ENCODE peak calls at places on chromosomes 13 and 19, in ten cellular contexts. J is colonic mucosa; D is CD8-positive, alpha-beta memory T cell; F is A673; N is Karpas-422; Y is left ventricle myocardium inferior; E is CD4-positive, alpha-beta memory T cell; R is gastrocnemius medialis; T is cardiac muscle cell; S is uterus. L is an unnamed sample. For H3K36me3, the result is how much of the 10 kb centered on the place peaks cover.

GRCh38 chr19:32421589-32422361 is 16.2 kb downstream of the DPY19L3 start:
- DNase-seq in S (no peak), R (no peak), E (no peak), F (no peak), D (no peak), J (no peak), Y (no peak), N (peak), T (peak), L (no peak)

GRCh38 chr13:111402441-111402840 is 82.0 kb downstream of the TEX29 start:
- DNase-seq in R (no peak), Y (no peak), F (no peak), J (no peak), T (no peak), N (peak), S (no peak), D (no peak), E (no peak), L (no peak)

GRCh38 chr13:26477681-26478080 is 79.8 kb upstream of the WASF3 start:
- DNase-seq in S (no peak), E (no peak), R (no peak), D (no peak), Y (no peak), N (no peak), J (no peak), T (no peak), F (no peak), L (no peak)

GRCh38 chr19:47445937-47446402 is 25.7 kb downstream of the SLC8A2 start:
- DNase-seq in R (no peak), S (peak), F (peak), D (peak), T (peak), E (peak), Y (no peak), N (peak), J (peak), L (peak)

GRCh38 chr19:940591-941291 is 14.9 kb downstream of the ARID3A start:
- DNase-seq in D (peak), T (no peak), F (peak), N (no peak), E (peak), Y (peak), J (peak), R (peak), S (peak), L (no peak)

GRCh38 chr13:110305949-110306339 is 1.0 kb downstream of the COL4A1 start:
- DNase-seq in T (peak), R (no peak), J (no peak), D (no peak), S (no peak), Y (no peak), F (peak), E (no peak), N (no peak), L (no peak)

GRCh38 chr19:33472696-33473624 is 48.6 kb downstream of the PEPD start:
- DNase-seq in E (no peak), N (no peak), S (no peak), T (peak), D (no peak), F (peak), J (no peak), R (no peak), Y (no peak), L (no peak)

GRCh38 chr13:50421457-50422130 is 406.4 kb downstream of the KCNRG start:
- DNase-seq in J (no peak), N (peak), F (no peak), D (no peak), E (no peak), T (no peak), R (no peak), Y (no peak), S (no peak), L (no peak)

GRCh38 chr19:5990289-5990797 is 12.4 kb upstream of the RANBP3 start:
- DNase-seq in D (no peak), Y (no peak), S (no peak), T (no peak), F (peak), N (no peak), J (no peak), R (no peak), E (no peak), L (peak)

GRCh38 chr13:99796175-99796819 is 175.3 kb downstream of the ZIC5 start:
- DNase-seq in Y (no peak), D (no peak), S (no peak), J (peak), F (peak), T (peak), N (peak), E (no peak), R (no peak), L (peak)

GRCh38 chr13:48975101-48975925 is at the start of gene FNDC3A:
- DNase-seq in Y (peak), S (peak), T (peak), J (peak), F (peak), R (peak), D (peak), E (peak), N (no peak), L (peak)

GRCh38 chr13:70630247-70630646 is 522.0 kb upstream of the KLHL1 start:
- DNase-seq in S (no peak), Y (no peak), J (no peak), T (no peak), D (no peak), E (no peak), R (no peak), F (no peak), N (no peak), L (peak)

GRCh38 chr19:18736415-18737336 is 53.2 kb downstream of the CRTC1 start:
- DNase-seq in N (no peak), R (no peak), E (no peak), T (no peak), F (no peak), D (no peak), J (peak), S (no peak), Y (no peak), L (no peak)

GRCh38 chr13:74575729-74576125 is 441.5 kb upstream of the KLF12 start:
- DNase-seq in F (peak), J (peak), Y (peak), T (peak), D (peak), E (peak), N (no peak), S (peak), R (peak), L (peak)

GRCh38 chr19:42254083-42254849 is 662 bp downstream of the ERF start:
- DNase-seq in S (peak), Y (peak), T (peak), R (peak), D (peak), J (peak), N (peak), E (peak), F (peak), L (peak)

GRCh38 chr13:94860981-94861407 is 148.6 kb upstream of the SOX21 start:
- DNase-seq in J (no peak), S (no peak), N (no peak), D (peak), T (peak), F (peak), R (no peak), E (peak), Y (no peak), L (no peak)

GRCh38 chr13:40013554-40013953 is 358.1 kb downstream of the COG6 start:
- DNase-seq in J (no peak), F (no peak), D (no peak), Y (no peak), R (no peak), T (no peak), E (no peak), N (peak), S (no peak), L (no peak)

GRCh38 chr13:84439108-84439507 is 556.8 kb upstream of the SLITRK1 start:
- DNase-seq in Y (no peak), N (no peak), J (no peak), S (no peak), T (peak), D (no peak), F (peak), E (no peak), R (no peak), L (no peak)

GRCh38 chr13:73765651-73766384 is 368.4 kb downstream of the KLF12 start:
- DNase-seq in Y (peak), T (peak), N (no peak), F (peak), E (peak), J (peak), D (peak), R (peak), S (peak), L (peak)

GRCh38 chr13:62598708-62599107 is 1183.1 kb upstream of the PCDH20 start:
- DNase-seq in F (no peak), E (no peak), N (no peak), R (no peak), S (no peak), Y (no peak), J (no peak), D (no peak), T (no peak), L (peak)

GRCh38 chr19:40286674-40287421 is 1.7 kb upstream of the AKT2 start:
- DNase-seq in N (no peak), J (no peak), Y (no peak), R (no peak), T (no peak), D (no peak), S (no peak), F (no peak), E (no peak), L (no peak)

GRCh38 chr13:74715718-74716117 is 581.5 kb upstream of the KLF12 start:
- DNase-seq in D (no peak), J (no peak), T (no peak), F (no peak), E (no peak), R (no peak), Y (no peak), N (no peak), S (no peak), L (no peak)

GRCh38 chr13:105220063-105220462 is 1315.4 kb downstream of the EFNB2 start:
- DNase-seq in F (no peak), Y (no peak), R (no peak), D (no peak), S (no peak), J (no peak), E (no peak), N (no peak), T (peak), L (no peak)

GRCh38 chr13:27338816-27339215 is 68.2 kb downstream of the RASL11A start:
- DNase-seq in R (no peak), F (peak), T (no peak), D (no peak), Y (no peak), E (no peak), N (peak), S (no peak), J (no peak), L (peak)

GRCh38 chr13:44075113-44075512 is 195.4 kb downstream of the LACC1 start:
- DNase-seq in N (no peak), S (no peak), J (no peak), Y (no peak), D (no peak), R (no peak), F (no peak), E (no peak), T (no peak), L (no peak)

GRCh38 chr19:661427-662196 is 1.4 kb downstream of the RNF126 start:
- DNase-seq in J (peak), T (no peak), F (no peak), Y (no peak), S (no peak), E (peak), D (peak), R (no peak), N (peak), L (no peak)

GRCh38 chr19:14843587-14843986 is 5.1 kb downstream of the OR7A10 start:
- DNase-seq in R (no peak), E (no peak), J (no peak), N (no peak), F (no peak), T (peak), D (no peak), S (no peak), Y (no peak), L (no peak)

GRCh38 chr13:51614350-51614786 is 30.1 kb downstream of the WDFY2 start:
- DNase-seq in S (peak), J (no peak), R (peak), D (peak), E (peak), N (peak), T (no peak), Y (no peak), F (peak), L (no peak)
- H3K4me3 ChIP-seq in S (no peak), J (no peak), R (peak), D (peak), E (peak), N (peak), T (no peak), Y (peak), F (peak), L (no peak)

GRCh38 chr19:45355402-45355801 is 14.9 kb downstream of the KLC3 start:
- DNase-seq in D (no peak), Y (no peak), R (no peak), J (no peak), F (no peak), N (no peak), S (no peak), E (no peak), T (no peak), L (peak)
- H3K36me3 ChIP-seq in D (under half), Y (under half), R (under half), J (under half), F (under half), N (under half), S (under half), E (under half), T (under half), L (half or more)

DNA sequence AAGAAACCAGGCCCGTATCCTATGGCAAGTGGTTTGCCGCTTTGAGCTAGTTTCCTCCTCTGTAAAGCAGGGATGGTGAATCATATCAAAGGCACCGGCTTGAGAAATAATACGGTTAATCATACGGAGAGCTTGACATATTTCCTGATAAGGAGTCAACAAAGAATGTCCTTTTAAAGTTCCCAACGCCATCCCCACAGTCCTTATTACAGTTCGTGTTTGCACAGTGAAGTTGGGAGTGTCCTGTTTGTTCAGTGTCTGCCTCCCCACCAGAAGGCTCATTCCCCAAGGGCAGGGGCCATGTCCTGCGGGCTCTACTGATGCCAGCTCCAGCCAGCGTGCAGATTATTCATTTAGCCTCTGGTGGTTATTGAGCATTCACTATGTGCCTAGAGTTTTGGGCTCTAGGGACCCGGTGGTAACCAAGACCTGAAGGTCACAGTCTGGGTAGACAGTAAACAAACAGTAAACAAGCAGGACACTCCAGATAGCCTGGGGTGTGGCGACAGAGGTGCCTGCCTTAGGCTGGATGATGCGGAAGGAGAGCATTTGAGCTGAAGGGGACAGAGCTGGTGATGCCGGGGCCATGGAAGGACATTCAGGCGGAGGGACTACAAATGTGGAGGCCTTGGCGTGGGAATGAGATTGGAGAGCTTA is 6.3 kb downstream of the GRAMD1A start:
- DNase-seq in J (peak), F (no peak), Y (no peak), N (no peak), E (no peak), D (no peak), T (peak), R (no peak), S (no peak), L (no peak)
- H3K4me3 ChIP-seq in J (no peak), F (no peak), Y (no peak), N (no peak), E (no peak), D (no peak), T (no peak), R (no peak), S (no peak), L (no peak)

DNA sequence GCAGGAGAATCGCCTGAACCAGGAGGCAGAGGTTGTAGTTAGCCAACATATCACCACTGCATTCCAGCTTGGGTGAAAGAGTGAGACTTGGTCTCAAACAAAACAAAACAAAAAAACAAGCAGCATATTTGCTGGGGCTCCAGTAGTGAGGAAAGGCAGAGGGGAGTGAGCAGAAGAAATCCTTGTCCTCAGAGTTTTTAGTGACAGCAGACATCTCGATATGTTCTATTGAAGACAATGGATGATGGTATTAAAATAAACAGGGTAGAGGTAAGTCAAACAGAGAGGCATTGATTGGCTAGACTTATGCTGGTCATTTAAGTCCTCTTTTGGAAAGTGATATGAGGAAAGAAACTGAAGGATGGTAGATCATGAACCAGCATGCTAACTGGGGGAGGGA is 19.0 kb downstream of the NLRP7 start:
- DNase-seq in S (no peak), F (peak), D (no peak), N (no peak), J (no peak), E (no peak), T (no peak), R (no peak), Y (no peak), L (no peak)
- H3K36me3 ChIP-seq in S (under half), F (under half), D (under half), N (under half), J (under half), E (under half), T (under half), R (under half), Y (under half), L (under half)

GRCh38 chr19:7831452-7831851 is 1.4 kb downstream of the EVI5L start:
- DNase-seq in F (peak), D (no peak), N (peak), T (peak), S (no peak), Y (no peak), J (no peak), E (no peak), R (no peak), L (peak)
- H3K4me3 ChIP-seq in F (no peak), D (no peak), N (no peak), T (no peak), S (no peak), Y (no peak), J (no peak), E (no peak), R (no peak), L (no peak)

GRCh38 chr19:16415806-16416205 is 56.0 kb downstream of the EPS15L1 start:
- DNase-seq in E (no peak), S (no peak), Y (no peak), J (no peak), R (no peak), N (no peak), T (no peak), D (no peak), F (no peak), L (no peak)

GRCh38 chr19:16418597-16418962 is 53.2 kb downstream of the EPS15L1 start:
- DNase-seq in T (no peak), E (no peak), N (peak), R (no peak), D (no peak), J (no peak), F (no peak), Y (no peak), S (no peak), L (no peak)

GRCh38 chr19:16416574-16416973 is 55.2 kb downstream of the EPS15L1 start:
- DNase-seq in F (no peak), N (no peak), J (no peak), D (no peak), Y (no peak), S (no peak), R (no peak), T (no peak), E (no peak), L (no peak)

GRCh38 chr19:16417660-16418596 is 53.8 kb downstream of the EPS15L1 start:
- DNase-seq in J (peak), Y (peak), T (peak), N (peak), E (peak), F (peak), D (peak), R (peak), S (peak), L (peak)

DNA sequence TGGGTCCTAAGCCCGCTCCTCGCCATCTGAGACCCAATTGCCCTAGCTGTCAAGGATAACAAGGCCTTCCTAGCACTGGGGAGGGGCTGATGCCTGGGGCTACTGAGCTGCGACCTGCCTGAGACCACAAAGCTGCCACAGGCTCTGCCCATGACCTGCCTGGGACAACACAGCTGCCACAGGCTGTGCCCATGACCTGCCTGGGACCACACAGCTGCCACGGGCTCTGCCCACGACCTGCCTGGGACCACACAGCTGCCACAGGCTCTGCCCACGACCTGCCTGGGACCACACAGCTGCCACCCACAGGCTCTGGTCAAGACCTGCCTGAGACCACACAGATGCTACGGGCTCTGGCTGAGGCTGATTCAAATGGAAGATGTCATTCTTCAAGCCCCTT is 54.8 kb downstream of the EPS15L1 start:
- DNase-seq in D (no peak), J (no peak), T (no peak), S (no peak), R (no peak), F (no peak), E (no peak), Y (no peak), N (no peak), L (no peak)
- H3K36me3 ChIP-seq in D (under half), J (under half), T (under half), S (under half), R (under half), F (under half), E (under half), Y (half or more), N (under half), L (under half)

DNA sequence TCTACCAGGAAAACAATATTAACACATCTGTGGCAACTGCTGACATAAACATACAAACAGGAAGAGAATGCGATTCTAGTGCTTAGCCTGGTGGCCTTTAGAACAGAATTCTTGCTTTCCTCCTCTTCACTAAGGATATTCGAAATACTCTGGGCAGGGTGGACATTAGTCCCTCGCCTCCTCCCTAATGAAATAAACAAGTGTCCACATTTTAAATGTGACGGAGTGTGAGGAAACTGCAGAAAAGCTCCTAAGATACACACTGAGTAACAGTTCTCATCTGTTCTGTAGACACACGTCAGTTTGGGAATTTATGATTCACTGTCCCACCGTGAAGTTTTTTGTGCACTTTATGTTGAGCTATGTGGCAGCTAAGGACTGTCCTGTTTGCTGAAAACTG is 639 bp downstream of the STARD13 start:
- DNase-seq in F (no peak), Y (no peak), T (peak), S (no peak), N (no peak), D (no peak), E (no peak), J (no peak), R (no peak), L (no peak)
- H3K4me3 ChIP-seq in F (peak), Y (peak), T (peak), S (peak), N (no peak), D (no peak), E (no peak), J (peak), R (peak), L (peak)

L was measured in H7.